ENCODE peak calls at places on chromosomes 6 and 20, in ten cellular contexts. P is sigmoid colon, E is Peyer's patch, K is transverse colon, Z is SK-N-MC, S is fibroblast of villous mesenchyme, X is cardiac muscle cell, J is tibial artery, L is PC-9, V is fibroblast of lung. A is an unnamed sample.

GRCh38 chr6:50264995-50265571 is 215.4 kb upstream of the DEFB112 start:
- DNase-seq in E (no peak), P (no peak), S (no peak), X (no peak), Z (no peak), V (peak), J (no peak), L (no peak), K (no peak), A (no peak)

GRCh38 chr20:10649817-10650200 is 24.0 kb downstream of the JAG1 start:
- DNase-seq in V (no peak), P (no peak), X (no peak), J (peak), E (no peak), S (no peak), L (no peak), Z (no peak), K (peak), A (no peak)

GRCh38 chr6:85670573-85670972 is 27.9 kb upstream of the SYNCRIP start:
- DNase-seq in E (no peak), X (peak), P (no peak), L (no peak), V (peak), J (no peak), Z (no peak), K (no peak), S (peak), A (peak)

GRCh38 chr6:69580696-69581095 is 216.1 kb downstream of the LMBRD1 start:
- DNase-seq in J (no peak), S (no peak), E (no peak), L (no peak), Z (no peak), K (no peak), P (no peak), X (no peak), V (no peak), A (no peak)

GRCh38 chr6:79586548-79586947 is 44.6 kb upstream of the SH3BGRL2 start:
- DNase-seq in Z (no peak), L (no peak), S (peak), P (no peak), K (no peak), V (peak), E (no peak), J (no peak), X (peak), A (peak)

GRCh38 chr6:130176378-130176777 is 46.4 kb downstream of the SAMD3 start:
- DNase-seq in V (no peak), Z (no peak), P (no peak), J (no peak), E (no peak), S (no peak), L (peak), X (no peak), K (no peak), A (no peak)

GRCh38 chr6:150492941-150493340 is 106.7 kb upstream of the PLEKHG1 start:
- DNase-seq in L (peak), X (peak), K (no peak), P (no peak), E (no peak), V (no peak), Z (no peak), J (no peak), S (peak), A (peak)

GRCh38 chr6:44254957-44255808 is 2.1 kb downstream of the SLC35B2 start:
- DNase-seq in Z (no peak), X (no peak), P (no peak), S (no peak), L (peak), K (no peak), J (no peak), E (no peak), V (no peak), A (no peak)

GRCh38 chr6:160426146-160426545 is 78.0 kb downstream of the SLC22A3 start:
- DNase-seq in J (no peak), P (no peak), X (peak), S (peak), V (no peak), E (no peak), K (no peak), Z (no peak), L (no peak), A (peak)

GRCh38 chr6:57257911-57258541 is 35.9 kb upstream of the RAB23 start:
- DNase-seq in L (no peak), J (no peak), K (no peak), P (no peak), E (no peak), V (peak), Z (no peak), X (peak), S (peak), A (peak)

GRCh38 chr20:57987659-57988058 is 240.8 kb downstream of the ANKRD60 start:
- DNase-seq in Z (no peak), S (no peak), P (no peak), V (no peak), L (no peak), J (no peak), X (no peak), K (peak), E (no peak), A (no peak)

GRCh38 chr20:54368578-54368977 is 106.8 kb upstream of the DOK5 start:
- DNase-seq in S (no peak), P (no peak), J (no peak), L (no peak), V (peak), X (peak), Z (no peak), K (no peak), E (no peak), A (peak)

GRCh38 chr20:1810572-1810925 is 84.7 kb upstream of the SIRPA start:
- DNase-seq in X (no peak), S (no peak), Z (no peak), P (no peak), K (no peak), L (no peak), V (no peak), E (no peak), J (no peak), A (no peak)

GRCh38 chr20:48359692-48360337 is 468.0 kb downstream of the PREX1 start:
- DNase-seq in P (no peak), Z (no peak), L (no peak), S (no peak), J (no peak), E (peak), K (peak), V (no peak), X (no peak), A (no peak)

GRCh38 chr6:46044876-46045617 is 29.4 kb upstream of the CLIC5 start:
- DNase-seq in V (peak), S (peak), X (peak), Z (no peak), L (peak), E (no peak), J (peak), P (no peak), K (no peak), A (peak)

GRCh38 chr6:37433657-37434271 is 743 bp downstream of the CMTR1 start:
- DNase-seq in K (no peak), E (peak), S (peak), L (no peak), P (no peak), J (no peak), Z (no peak), V (peak), X (peak), A (peak)

GRCh38 chr20:48826883-48827771 is 672 bp downstream of the PREX1 start:
- DNase-seq in X (peak), J (no peak), L (no peak), S (peak), K (peak), Z (no peak), E (no peak), V (peak), P (no peak), A (no peak)

GRCh38 chr6:34950849-34951248 is 61.8 kb downstream of the ANKS1A start:
- DNase-seq in L (no peak), X (no peak), J (no peak), Z (no peak), K (no peak), V (no peak), E (no peak), P (no peak), S (no peak), A (no peak)

GRCh38 chr6:34589140-34589539 is 33.0 kb upstream of the SPDEF start:
- DNase-seq in K (no peak), L (no peak), E (no peak), Z (no peak), P (peak), X (no peak), J (no peak), S (no peak), V (no peak), A (no peak)

GRCh38 chr20:58709013-58709702 is 16.6 kb downstream of the NPEPL1 start:
- DNase-seq in P (peak), L (no peak), E (peak), J (no peak), V (no peak), S (no peak), Z (no peak), X (no peak), K (no peak), A (no peak)

GRCh38 chr6:109791301-109791700 is 100.2 kb downstream of the FIG4 start:
- DNase-seq in Z (no peak), E (no peak), P (no peak), X (no peak), V (no peak), J (no peak), S (no peak), L (no peak), K (no peak), A (peak)

GRCh38 chr6:134372603-134373281 is 54.8 kb upstream of the SGK1 start:
- DNase-seq in X (peak), K (peak), V (peak), J (peak), Z (no peak), E (no peak), S (peak), L (peak), P (peak), A (peak)

GRCh38 chr6:34246563-34247391 is 2.0 kb downstream of the SMIM29 start:
- DNase-seq in P (peak), J (no peak), E (peak), S (peak), L (peak), X (peak), V (no peak), K (no peak), Z (no peak), A (peak)

GRCh38 chr20:674936-675452 is 608 bp downstream of the SCRT2 start:
- DNase-seq in J (no peak), V (no peak), E (no peak), X (no peak), P (no peak), Z (no peak), K (no peak), L (peak), S (no peak), A (no peak)

DNA sequence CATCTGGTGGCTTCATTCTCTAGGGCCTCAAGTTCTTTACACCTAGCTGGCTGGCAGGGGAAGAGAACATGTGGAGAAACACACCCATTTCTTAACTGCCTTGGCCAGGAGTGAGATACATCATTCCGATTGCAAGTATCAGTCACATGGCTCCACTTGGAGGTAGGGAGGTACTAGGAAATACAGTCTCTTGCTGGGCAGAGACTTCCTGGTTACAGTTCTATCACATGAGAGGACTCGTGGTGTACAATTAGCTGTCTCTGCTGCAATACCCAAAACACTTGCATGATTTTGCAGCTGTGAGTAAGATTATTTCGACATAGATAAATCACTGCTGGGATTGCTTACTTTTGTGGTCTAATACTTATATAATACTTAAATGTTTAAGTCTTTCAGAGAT is 51.1 kb downstream of the GTF2H5 start:
- DNase-seq in X (peak), K (peak), J (no peak), Z (no peak), E (no peak), P (no peak), V (peak), L (peak), S (peak), A (peak)
- H3K4me3 ChIP-seq in X (no peak), K (no peak), J (no peak), Z (no peak), E (no peak), P (no peak), V (no peak), L (no peak), S (no peak), A (no peak)

DNA sequence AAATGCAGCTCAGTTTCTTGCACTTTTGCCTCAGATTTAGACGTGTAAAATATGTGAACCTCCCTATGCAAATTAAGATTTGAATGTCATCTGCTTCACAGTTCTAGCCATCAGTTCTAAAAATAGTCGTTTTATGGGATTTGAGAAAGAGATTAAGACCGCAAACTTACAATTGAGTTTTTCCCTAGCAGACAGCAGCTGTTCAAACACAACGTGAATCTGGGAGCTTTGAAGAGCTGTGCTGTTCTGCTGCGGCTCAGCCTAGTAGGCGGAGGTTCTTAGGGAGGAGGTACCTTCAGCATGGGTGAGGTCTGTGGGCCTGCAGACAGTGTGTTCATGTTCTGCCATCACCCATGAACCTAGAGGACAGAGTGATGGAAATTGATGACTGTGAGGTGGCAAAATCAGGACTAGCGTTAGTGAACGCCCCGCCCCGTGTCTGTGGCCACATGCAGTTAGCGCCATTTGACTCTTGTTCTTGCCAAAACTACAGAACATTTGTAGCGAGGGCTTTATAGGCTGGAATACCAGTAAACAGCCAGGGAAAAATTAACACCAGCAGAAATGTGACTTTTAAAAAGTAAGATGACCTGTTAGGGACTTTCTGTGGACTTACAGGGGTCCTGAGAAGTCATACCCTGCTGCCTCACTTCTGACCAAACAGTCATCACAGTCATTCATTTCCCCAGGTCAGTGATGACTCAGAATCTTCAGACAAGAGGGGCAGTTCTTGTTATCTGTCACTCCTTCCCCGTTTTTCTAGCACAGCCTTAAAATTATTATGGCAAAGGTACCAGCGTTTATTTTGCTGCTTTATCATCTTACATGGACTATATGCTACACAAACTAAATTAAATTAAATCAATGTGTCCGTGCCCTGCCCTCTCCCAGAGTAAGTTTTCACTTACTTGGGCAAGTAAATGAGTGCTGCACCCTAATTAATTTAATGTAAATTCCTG is 84.3 kb upstream of the TMEM181 start:
- DNase-seq in S (peak), E (no peak), X (peak), L (peak), V (peak), P (no peak), Z (peak), K (peak), J (no peak), A (peak)
- H3K4me3 ChIP-seq in S (no peak), E (no peak), X (no peak), L (peak), V (no peak), P (no peak), Z (peak), K (no peak), J (no peak), A (no peak)

DNA sequence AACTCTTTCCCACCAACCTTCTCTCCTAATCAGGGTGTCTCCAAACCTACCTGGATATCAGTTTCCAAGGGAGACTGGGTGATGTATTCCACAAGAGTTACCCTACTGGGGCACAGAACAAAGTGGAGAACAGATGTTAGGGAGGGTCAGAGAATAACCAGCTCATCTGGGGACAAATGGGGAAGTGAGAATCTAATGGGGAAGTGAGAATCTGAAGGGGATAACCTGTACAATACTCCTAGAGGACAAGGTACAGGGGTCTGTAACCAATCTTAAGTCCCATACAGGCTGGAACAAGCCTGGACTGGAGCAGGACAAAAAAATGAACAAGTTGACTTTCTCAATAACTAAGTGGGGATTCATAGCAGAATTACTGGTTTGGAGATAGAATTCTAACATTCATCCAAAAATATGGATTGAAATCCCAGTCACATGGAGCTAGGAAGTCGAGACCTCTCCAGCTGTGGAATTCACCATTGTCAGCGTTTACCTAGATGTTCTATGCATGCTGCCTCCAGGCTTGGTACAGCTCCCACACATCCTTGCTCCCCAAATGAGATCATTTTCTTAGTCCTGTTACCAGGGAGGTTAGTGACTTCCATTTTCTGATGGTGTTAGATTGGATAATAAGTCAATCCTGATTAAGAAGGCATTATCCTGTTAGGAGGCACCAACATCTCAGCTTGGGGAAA is 214.8 kb upstream of the MOCS1 start:
- DNase-seq in Z (no peak), K (no peak), V (no peak), L (no peak), P (no peak), X (no peak), J (no peak), E (no peak), S (no peak), A (no peak)
- H3K4me3 ChIP-seq in Z (no peak), K (no peak), V (no peak), L (no peak), P (no peak), X (no peak), J (no peak), E (no peak), S (no peak), A (no peak)

GRCh38 chr6:113626470-113626869 is 230.7 kb upstream of the MARCKS start:
- DNase-seq in E (peak), Z (no peak), V (no peak), S (no peak), K (no peak), P (no peak), J (no peak), L (no peak), X (no peak), A (no peak)
- H3K4me3 ChIP-seq in E (no peak), Z (no peak), V (no peak), S (no peak), K (no peak), P (no peak), J (no peak), L (no peak), X (no peak), A (no peak)

DNA sequence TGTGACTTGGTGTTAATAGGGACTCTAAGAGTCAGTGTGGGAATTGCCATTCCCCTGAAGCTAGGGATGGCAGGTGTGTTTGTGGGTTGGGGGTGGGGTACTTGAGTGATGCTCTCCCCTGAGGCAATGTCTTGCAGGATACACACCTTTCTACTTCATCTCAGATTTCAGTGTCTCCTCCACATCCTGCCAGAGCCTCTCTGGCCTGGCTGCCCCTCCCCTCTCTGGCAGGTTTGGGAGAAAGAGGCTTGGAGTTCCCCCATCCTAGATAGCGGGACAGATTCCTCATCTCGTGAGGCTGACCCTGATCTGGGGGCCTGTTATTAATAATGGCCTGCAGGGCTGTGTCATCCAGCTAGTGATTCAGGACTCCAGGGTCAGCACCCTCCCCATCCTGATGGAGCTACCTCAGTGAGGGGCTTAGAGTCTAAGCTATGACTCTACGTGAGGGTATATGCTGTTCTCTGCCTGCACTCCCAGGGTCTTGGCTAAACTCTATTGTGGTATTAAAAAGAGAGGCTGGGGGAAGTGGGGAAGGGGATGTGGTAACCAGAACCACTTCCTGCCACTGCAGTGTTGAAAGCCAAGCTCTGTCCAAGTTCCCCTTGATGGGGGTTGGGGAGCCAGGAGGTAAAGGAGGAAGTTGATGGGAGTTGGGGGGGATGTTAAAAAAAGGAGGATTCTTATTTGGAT is 3.7 kb upstream of the MMP9 start:
- DNase-seq in L (peak), E (peak), K (peak), V (no peak), X (peak), J (peak), P (peak), S (no peak), Z (no peak), A (no peak)
- H3K4me3 ChIP-seq in L (no peak), E (no peak), K (no peak), V (no peak), X (no peak), J (no peak), P (no peak), S (no peak), Z (no peak), A (no peak)

GRCh38 chr6:26592649-26593048 is 4.1 kb upstream of the ABT1 start:
- DNase-seq in S (peak), K (no peak), Z (no peak), P (no peak), J (no peak), V (no peak), L (no peak), E (no peak), X (peak), A (peak)

GRCh38 chr6:26594128-26594493 is 2.6 kb upstream of the ABT1 start:
- DNase-seq in S (no peak), E (no peak), L (no peak), J (no peak), X (no peak), V (no peak), P (no peak), Z (no peak), K (no peak), A (no peak)

GRCh38 chr6:26595669-26596269 is 984 bp upstream of the ABT1 start:
- DNase-seq in Z (peak), S (peak), P (peak), L (peak), E (peak), X (peak), J (peak), V (peak), K (peak), A (peak)

GRCh38 chr6:26594730-26595632 is 1.8 kb upstream of the ABT1 start:
- DNase-seq in V (peak), E (no peak), P (no peak), J (no peak), L (peak), S (peak), K (no peak), X (peak), Z (no peak), A (peak)

GRCh38 chr6:26593278-26594127 is 3.2 kb upstream of the ABT1 start:
- DNase-seq in V (no peak), K (no peak), L (no peak), X (no peak), E (no peak), J (no peak), S (no peak), Z (no peak), P (no peak), A (no peak)
- H3K4me3 ChIP-seq in V (no peak), K (no peak), L (no peak), X (no peak), E (no peak), J (no peak), S (no peak), Z (no peak), P (no peak), A (no peak)

GRCh38 chr20:23622839-23623343 is 14.9 kb downstream of the CST3 start:
- DNase-seq in J (peak), X (peak), S (peak), K (peak), L (peak), Z (no peak), V (peak), P (peak), E (no peak), A (peak)
- H3K4me3 ChIP-seq in J (peak), X (no peak), S (peak), K (peak), L (peak), Z (no peak), V (peak), P (peak), E (peak), A (peak)